ENCODE peak calls at places on chromosomes 4 and X, in six cellular contexts. U, I, S, Q, J and P are unnamed samples.
A peak's percentile ranks its signal among the peaks of the same experiment; 100 is the strongest.

GRCh38 chrX:105874790-105875189 is 52.5 kb downstream of the NRK start:
- DNase-seq in U (no peak), I (no peak), S (no peak), Q (no peak), J (no peak), P (no peak)

GRCh38 chrX:18401848-18402213 is 23.6 kb upstream of the CDKL5 start:
- DNase-seq in U (no peak), I (no peak), S (no peak), Q (no peak), J (no peak), P (no peak)

GRCh38 chr4:36152712-36153111 is 91.6 kb downstream of the ARAP2 start:
- DNase-seq in U (no peak), I (no peak), S (no peak), Q (no peak), J (no peak), P (no peak)

GRCh38 chr4:51836531-51836930 is 6.4 kb upstream of the DCUN1D4 start:
- DNase-seq in U (peak; percentile 13), I (no peak), S (no peak), Q (no peak), J (no peak), P (no peak)

GRCh38 chrX:65687367-65687766 is 19.9 kb downstream of the MSN start:
- DNase-seq in U (no peak), I (no peak), S (no peak), Q (no peak), J (no peak), P (no peak)

GRCh38 chr4:78922207-78922606 is 17.0 kb downstream of the PAQR3 start:
- DNase-seq in U (peak; percentile 70), I (no peak), S (no peak), Q (no peak), J (no peak), P (no peak)

GRCh38 chrX:17550011-17550410 is 175.0 kb downstream of the NHS start:
- DNase-seq in U (no peak), I (no peak), S (peak; percentile 52), Q (no peak), J (no peak), P (no peak)

GRCh38 chrX:87517571-87518141 is at the start of gene KLHL4:
- DNase-seq in U (peak; percentile 5), I (no peak), S (peak; percentile 82), Q (no peak), J (peak; percentile 51), P (no peak)

GRCh38 chr4:20773144-20773997 is 73.1 kb downstream of the PACRGL start:
- DNase-seq in U (peak; percentile 82), I (peak; percentile 40), S (peak; percentile 53), Q (peak; percentile 49), J (peak; percentile 67), P (no peak)

GRCh38 chr4:158791588-158791987 is 22.8 kb downstream of the FNIP2 start:
- DNase-seq in U (no peak), I (no peak), S (no peak), Q (no peak), J (no peak), P (no peak)

GRCh38 chr4:158788608-158789007 is 19.8 kb downstream of the FNIP2 start:
- DNase-seq in U (no peak), I (no peak), S (no peak), Q (no peak), J (no peak), P (no peak)

GRCh38 chr4:158793021-158793420 is 24.2 kb downstream of the FNIP2 start:
- DNase-seq in U (no peak), I (no peak), S (peak; percentile 51), Q (no peak), J (no peak), P (no peak)

GRCh38 chr4:158787718-158788441 is 19.1 kb downstream of the FNIP2 start:
- DNase-seq in U (no peak), I (no peak), S (no peak), Q (no peak), J (no peak), P (no peak)

DNA sequence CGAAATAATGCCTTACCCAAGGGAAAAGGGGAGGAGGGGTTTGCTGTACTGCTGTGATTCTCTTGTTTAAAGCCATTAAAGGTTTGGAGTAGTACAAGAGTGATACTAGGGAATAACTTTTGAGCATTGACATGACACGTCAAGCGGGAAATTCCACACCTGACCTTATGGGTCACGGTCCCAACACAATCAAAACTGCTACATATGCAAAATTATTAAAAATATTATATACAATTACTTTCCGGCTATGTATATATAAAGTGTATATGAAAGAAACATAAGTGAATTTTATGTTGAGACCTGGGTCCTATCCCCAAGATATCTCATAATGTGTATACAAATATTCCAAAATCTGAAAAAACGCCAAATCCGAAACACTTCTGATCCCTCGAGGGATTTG is 21.0 kb downstream of the FNIP2 start:
- DNase-seq in U (no peak), I (no peak), S (no peak), Q (no peak), J (no peak), P (no peak)
- H3K9ac ChIP-seq in U (no peak overlapping the region), I (no peak overlapping the region), S (no peak overlapping the region), Q (no peak overlapping the region), J (no peak overlapping the region), P (no peak overlapping the region)

DNA sequence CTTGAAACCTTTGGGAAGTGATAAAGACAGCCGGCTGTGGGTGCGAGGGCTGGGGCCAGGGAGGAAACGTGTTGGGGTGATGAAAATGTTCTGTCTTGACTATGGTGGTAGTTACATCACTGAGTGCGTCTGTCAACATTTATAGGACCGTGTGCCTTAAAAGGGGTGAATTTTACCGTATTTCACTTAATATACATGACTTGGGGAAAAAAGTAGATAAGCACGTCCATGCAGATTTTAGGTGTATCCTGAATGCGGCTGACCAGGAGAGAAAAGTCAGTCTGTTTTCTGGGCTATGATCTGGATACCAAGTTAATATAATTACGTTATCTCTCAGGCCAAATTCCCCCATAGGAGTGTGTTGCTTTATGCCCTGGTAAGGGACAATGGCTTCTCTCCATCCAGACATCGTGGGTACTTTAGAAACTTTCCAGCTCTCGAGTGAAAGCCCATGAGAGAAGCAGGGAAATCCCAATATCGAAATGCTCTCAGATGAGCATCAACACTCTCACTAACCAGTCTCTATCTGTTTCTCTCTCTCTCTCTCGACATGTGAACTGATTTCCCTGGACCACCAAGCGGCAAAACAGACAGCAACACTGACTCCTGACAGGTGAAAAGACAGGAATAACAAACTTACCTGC is 71.5 kb downstream of the IRF2 start:
- DNase-seq in U (no peak), I (no peak), S (no peak), Q (no peak), J (no peak), P (no peak)
- H3K36me3 ChIP-seq in U (peaks cover 28% of the 10 kb centered on the region), I (peaks cover 60% of the 10 kb centered on the region), S (peaks cover 9% of the 10 kb centered on the region), Q (peaks cover 23% of the 10 kb centered on the region), J (no peaks in the 10 kb centered on the region), P (peaks cover 25% of the 10 kb centered on the region)

GRCh38 chr4:54333657-54334056 is 104.6 kb downstream of the PDGFRA start:
- DNase-seq in U (no peak), I (no peak), S (no peak), Q (no peak), J (no peak), P (no peak)
- H3K27ac ChIP-seq in U (no peak overlapping the region), I (no peak overlapping the region), S (no peak overlapping the region), Q (no peak overlapping the region), J (no peak overlapping the region), P (no peak overlapping the region)

GRCh38 chrX:13463608-13464007 is 105.8 kb upstream of the EGFL6 start:
- DNase-seq in U (peak; percentile 63), I (no peak), S (peak; percentile 53), Q (no peak), J (no peak), P (no peak)
- H3K9ac ChIP-seq in U (no peak overlapping the region), I (no peak overlapping the region), S (no peak overlapping the region), Q (no peak overlapping the region), J (no peak overlapping the region), P (no peak overlapping the region)

GRCh38 chr4:37627263-37627662 is 58.9 kb downstream of the RELL1 start:
- DNase-seq in U (no peak), I (no peak), S (no peak), Q (no peak), J (no peak), P (no peak)
- H3K36me3 ChIP-seq in U (peaks cover 5% of the 10 kb centered on the region), I (peaks cover 27% of the 10 kb centered on the region), S (no peaks in the 10 kb centered on the region), Q (no peaks in the 10 kb centered on the region), J (peaks cover 2% of the 10 kb centered on the region), P (peaks cover 6% of the 10 kb centered on the region)

GRCh38 chr4:111228396-111228795 is 605.5 kb upstream of the PITX2 start:
- DNase-seq in U (peak; percentile 44), I (no peak), S (no peak), Q (no peak), J (no peak), P (no peak)
- H3K27ac ChIP-seq in U (peak overlapping the region; percentile 36), I (no peak overlapping the region), S (no peak overlapping the region), Q (no peak overlapping the region), J (no peak overlapping the region), P (no peak overlapping the region)

GRCh38 chrX:128781506-128781905 is 729.3 kb upstream of the ACTRT1 start:
- DNase-seq in U (no peak), I (peak; percentile 34), S (no peak), Q (no peak), J (peak; percentile 3), P (peak; percentile 30)
- H3K9ac ChIP-seq in U (no peak overlapping the region), I (no peak overlapping the region), S (no peak overlapping the region), Q (no peak overlapping the region), J (no peak overlapping the region), P (no peak overlapping the region)

DNA sequence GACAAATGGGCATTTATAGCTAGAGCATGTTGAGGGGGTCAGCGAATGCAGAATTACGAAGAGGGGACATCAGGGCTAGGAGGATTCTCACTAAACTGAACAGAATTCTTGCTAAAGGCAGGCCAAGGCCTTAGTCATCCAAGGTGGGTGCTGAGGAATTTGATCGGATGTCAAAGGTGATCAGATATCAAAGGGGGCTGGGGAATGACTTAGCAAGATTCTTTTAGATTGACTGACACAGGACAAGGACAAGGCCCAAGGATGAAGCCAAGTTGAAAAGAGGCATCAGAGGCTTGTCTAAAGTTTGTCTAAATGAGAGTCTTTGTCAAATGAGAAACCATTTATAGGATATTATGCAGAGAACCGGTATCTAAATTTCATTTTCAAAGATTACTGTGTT is 9.7 kb downstream of the TMEM184C start:
- DNase-seq in U (no peak), I (no peak), S (no peak), Q (no peak), J (no peak), P (no peak)
- H3K36me3 ChIP-seq in U (peaks cover 50% of the 10 kb centered on the region), I (peaks cover 41% of the 10 kb centered on the region), S (peaks cover 31% of the 10 kb centered on the region), Q (peaks cover 81% of the 10 kb centered on the region), J (no peaks in the 10 kb centered on the region), P (peaks cover 18% of the 10 kb centered on the region)